ENCODE peak calls at places on chromosomes 1 and 21, in eight cellular contexts. One of them, this sample, is unnamed.
A peak's percentile ranks its signal among the peaks of the same experiment; 100 is the strongest.

GRCh38 chr1:43445618-43446387 is 7.9 kb downstream of the HYI start:
- DNase-seq in aorta: no peak
- DNase-seq in right lobe of liver: peak; percentile 26
- DNase-seq in ascending aorta: no peak
- DNase-seq in colonic mucosa: no peak
- DNase-seq in K562: no peak
- DNase-seq in psoas muscle: no peak
- DNase-seq in lung: no peak
- DNase-seq in this sample: no peak

GRCh38 chr1:55338448-55338820 is 123.3 kb upstream of the USP24 start:
- DNase-seq in aorta: no peak
- DNase-seq in right lobe of liver: no peak
- DNase-seq in ascending aorta: no peak
- DNase-seq in colonic mucosa: no peak
- DNase-seq in K562: no peak
- DNase-seq in psoas muscle: no peak
- DNase-seq in lung: no peak
- DNase-seq in this sample: no peak

GRCh38 chr1:218380125-218380977 is 35.2 kb downstream of the TGFB2 start:
- DNase-seq in aorta: no peak
- DNase-seq in right lobe of liver: no peak
- DNase-seq in ascending aorta: no peak
- DNase-seq in colonic mucosa: no peak
- DNase-seq in K562: no peak
- DNase-seq in psoas muscle: no peak
- DNase-seq in lung: peak; percentile 63
- DNase-seq in this sample: peak; percentile 64

GRCh38 chr1:116230712-116231111 is 119.5 kb downstream of the MAB21L3 start:
- DNase-seq in aorta: no peak
- DNase-seq in right lobe of liver: no peak
- DNase-seq in ascending aorta: no peak
- DNase-seq in colonic mucosa: no peak
- DNase-seq in K562: no peak
- DNase-seq in psoas muscle: no peak
- DNase-seq in lung: no peak
- DNase-seq in this sample: no peak

GRCh38 chr1:68433386-68433785 is 16.4 kb downstream of the RPE65 start:
- DNase-seq in aorta: no peak
- DNase-seq in right lobe of liver: no peak
- DNase-seq in ascending aorta: no peak
- DNase-seq in colonic mucosa: no peak
- DNase-seq in K562: no peak
- DNase-seq in psoas muscle: no peak
- DNase-seq in lung: no peak
- DNase-seq in this sample: no peak

GRCh38 chr1:205248793-205249601 is 21.3 kb downstream of the TMCC2 start:
- DNase-seq in aorta: peak; percentile 89
- DNase-seq in right lobe of liver: no peak
- DNase-seq in ascending aorta: peak; percentile 37
- DNase-seq in colonic mucosa: peak; percentile 72
- DNase-seq in K562: peak; percentile 69
- DNase-seq in psoas muscle: no peak
- DNase-seq in lung: peak; percentile 61
- DNase-seq in this sample: peak; percentile 83

GRCh38 chr1:94384485-94385353 is 33.5 kb upstream of the ABCD3 start:
- DNase-seq in aorta: no peak
- DNase-seq in right lobe of liver: no peak
- DNase-seq in ascending aorta: no peak
- DNase-seq in colonic mucosa: peak; percentile 60
- DNase-seq in K562: no peak
- DNase-seq in psoas muscle: no peak
- DNase-seq in lung: peak; percentile 61
- DNase-seq in this sample: peak; percentile 22

GRCh38 chr1:3515774-3516480 is 61.5 kb downstream of the ARHGEF16 start:
- DNase-seq in aorta: no peak
- DNase-seq in right lobe of liver: no peak
- DNase-seq in ascending aorta: no peak
- DNase-seq in colonic mucosa: no peak
- DNase-seq in K562: no peak
- DNase-seq in psoas muscle: no peak
- DNase-seq in lung: no peak
- DNase-seq in this sample: no peak

GRCh38 chr1:90824551-90824950 is 107.4 kb upstream of the BARHL2 start:
- DNase-seq in aorta: no peak
- DNase-seq in right lobe of liver: no peak
- DNase-seq in ascending aorta: no peak
- DNase-seq in colonic mucosa: no peak
- DNase-seq in K562: no peak
- DNase-seq in psoas muscle: no peak
- DNase-seq in lung: no peak
- DNase-seq in this sample: no peak

GRCh38 chr1:236398538-236398937 is 4.5 kb downstream of the EDARADD start:
- DNase-seq in aorta: no peak
- DNase-seq in right lobe of liver: no peak
- DNase-seq in ascending aorta: no peak
- DNase-seq in colonic mucosa: no peak
- DNase-seq in K562: no peak
- DNase-seq in psoas muscle: no peak
- DNase-seq in lung: no peak
- DNase-seq in this sample: no peak

DNA sequence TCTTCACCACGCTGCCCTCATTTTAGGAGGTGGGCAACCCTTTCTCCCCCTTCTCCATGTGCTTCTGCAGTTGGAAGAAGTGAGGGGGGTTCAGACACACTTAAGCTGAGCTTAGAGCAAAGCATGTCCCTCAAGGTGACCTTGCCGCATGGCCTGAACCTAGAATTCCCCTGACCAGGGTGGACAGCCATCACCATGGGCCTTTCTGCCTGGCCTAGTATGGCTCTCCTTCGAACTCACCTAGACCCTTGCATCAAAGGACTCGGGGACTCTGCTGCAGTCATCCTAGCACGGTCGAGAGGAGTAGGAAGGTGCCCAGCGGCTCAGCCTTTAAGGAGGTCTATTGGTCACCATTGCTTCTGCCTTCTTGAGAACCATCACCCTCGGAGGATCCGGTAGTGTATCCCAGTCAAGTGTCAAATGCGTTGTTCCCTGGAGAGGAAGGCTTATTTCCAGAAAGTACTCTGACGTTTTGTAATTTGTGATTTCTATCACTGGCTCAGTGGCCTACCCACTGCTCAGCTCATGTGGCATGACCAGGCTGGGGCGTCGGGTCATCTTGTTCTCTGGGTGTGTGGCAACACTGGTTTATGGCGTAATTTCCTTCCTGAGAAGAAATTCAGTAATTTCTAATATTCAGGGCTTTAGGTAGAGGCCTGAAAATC is at the start of gene KCNE1:
- DNase-seq in aorta: no peak
- DNase-seq in right lobe of liver: peak; percentile 85
- DNase-seq in ascending aorta: peak; percentile 47
- DNase-seq in colonic mucosa: no peak
- DNase-seq in K562: no peak
- DNase-seq in psoas muscle: no peak
- DNase-seq in lung: peak; percentile 66
- DNase-seq in this sample: no peak
- H3K27ac ChIP-seq in aorta: no peak within 1 kb of the TSS
- H3K27ac ChIP-seq in right lobe of liver: peak within 1 kb of the TSS; percentile 78
- H3K27ac ChIP-seq in ascending aorta: no peak within 1 kb of the TSS
- H3K27ac ChIP-seq in colonic mucosa: no peak within 1 kb of the TSS
- H3K27ac ChIP-seq in K562: no peak within 1 kb of the TSS
- H3K27ac ChIP-seq in psoas muscle: peak within 1 kb of the TSS; percentile 4
- H3K27ac ChIP-seq in lung: peak within 1 kb of the TSS; percentile 95
- H3K27ac ChIP-seq in this sample: no peak within 1 kb of the TSS

GRCh38 chr1:155253208-155253607 is 2.1 kb downstream of the ENTREP3 start:
- DNase-seq in aorta: no peak
- DNase-seq in right lobe of liver: no peak
- DNase-seq in ascending aorta: no peak
- DNase-seq in colonic mucosa: no peak
- DNase-seq in K562: no peak
- DNase-seq in psoas muscle: no peak
- DNase-seq in lung: no peak
- DNase-seq in this sample: no peak

GRCh38 chr1:155247667-155248563 is 7.4 kb downstream of the ENTREP3 start:
- DNase-seq in aorta: no peak
- DNase-seq in right lobe of liver: no peak
- DNase-seq in ascending aorta: no peak
- DNase-seq in colonic mucosa: no peak
- DNase-seq in K562: no peak
- DNase-seq in psoas muscle: no peak
- DNase-seq in lung: no peak
- DNase-seq in this sample: no peak

GRCh38 chr1:155250633-155251449 is 4.4 kb downstream of the ENTREP3 start:
- DNase-seq in aorta: peak; percentile 98
- DNase-seq in right lobe of liver: peak; percentile 94
- DNase-seq in ascending aorta: peak; percentile 55
- DNase-seq in colonic mucosa: peak; percentile 95
- DNase-seq in K562: peak; percentile 92
- DNase-seq in psoas muscle: peak; percentile 93
- DNase-seq in lung: peak; percentile 93
- DNase-seq in this sample: peak; percentile 94

GRCh38 chr1:155251566-155251965 is 3.7 kb downstream of the ENTREP3 start:
- DNase-seq in aorta: no peak
- DNase-seq in right lobe of liver: no peak
- DNase-seq in ascending aorta: no peak
- DNase-seq in colonic mucosa: no peak
- DNase-seq in K562: no peak
- DNase-seq in psoas muscle: no peak
- DNase-seq in lung: no peak
- DNase-seq in this sample: no peak

DNA sequence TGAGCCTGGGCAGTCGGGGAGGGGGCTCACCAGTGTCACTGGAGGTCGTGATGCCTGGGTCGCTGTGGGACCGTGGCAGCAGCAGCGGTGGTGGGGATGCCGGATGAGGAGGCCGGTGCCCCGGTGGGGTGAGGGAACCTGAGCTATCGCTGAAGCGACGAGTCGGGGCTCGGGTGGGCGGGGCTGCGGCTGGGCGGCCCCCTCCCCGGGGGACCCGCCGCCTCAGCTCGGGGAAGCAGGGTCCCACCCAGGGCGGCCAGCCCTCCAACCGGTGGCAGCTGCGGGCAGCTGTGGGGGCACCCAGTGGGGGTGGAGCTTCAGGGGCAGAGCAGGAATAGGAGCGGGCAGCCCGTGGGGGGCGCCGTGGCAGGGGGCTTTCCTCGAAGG is 5.0 kb downstream of the ENTREP3 start:
- DNase-seq in aorta: no peak
- DNase-seq in right lobe of liver: no peak
- DNase-seq in ascending aorta: no peak
- DNase-seq in colonic mucosa: no peak
- DNase-seq in K562: peak; percentile 31
- DNase-seq in psoas muscle: no peak
- DNase-seq in lung: no peak
- DNase-seq in this sample: no peak
- H3K4me3 ChIP-seq in aorta: no peak overlapping the region
- H3K4me3 ChIP-seq in right lobe of liver: no peak overlapping the region
- H3K4me3 ChIP-seq in ascending aorta: peak overlapping the region; percentile 42
- H3K4me3 ChIP-seq in colonic mucosa: peak overlapping the region; percentile 23
- H3K4me3 ChIP-seq in K562: no peak overlapping the region
- H3K4me3 ChIP-seq in psoas muscle: peak overlapping the region; percentile 40
- H3K4me3 ChIP-seq in lung: no peak overlapping the region
- H3K4me3 ChIP-seq in this sample: no peak overlapping the region

GRCh38 chr1:111894497-111894896 is 95.0 kb downstream of the KCND3 start:
- DNase-seq in aorta: no peak
- DNase-seq in right lobe of liver: no peak
- DNase-seq in ascending aorta: no peak
- DNase-seq in colonic mucosa: no peak
- DNase-seq in K562: no peak
- DNase-seq in psoas muscle: no peak
- DNase-seq in lung: no peak
- DNase-seq in this sample: no peak

GRCh38 chr1:111895017-111895416 is 94.5 kb downstream of the KCND3 start:
- DNase-seq in aorta: no peak
- DNase-seq in right lobe of liver: no peak
- DNase-seq in ascending aorta: no peak
- DNase-seq in colonic mucosa: no peak
- DNase-seq in K562: no peak
- DNase-seq in psoas muscle: no peak
- DNase-seq in lung: no peak
- DNase-seq in this sample: no peak

DNA sequence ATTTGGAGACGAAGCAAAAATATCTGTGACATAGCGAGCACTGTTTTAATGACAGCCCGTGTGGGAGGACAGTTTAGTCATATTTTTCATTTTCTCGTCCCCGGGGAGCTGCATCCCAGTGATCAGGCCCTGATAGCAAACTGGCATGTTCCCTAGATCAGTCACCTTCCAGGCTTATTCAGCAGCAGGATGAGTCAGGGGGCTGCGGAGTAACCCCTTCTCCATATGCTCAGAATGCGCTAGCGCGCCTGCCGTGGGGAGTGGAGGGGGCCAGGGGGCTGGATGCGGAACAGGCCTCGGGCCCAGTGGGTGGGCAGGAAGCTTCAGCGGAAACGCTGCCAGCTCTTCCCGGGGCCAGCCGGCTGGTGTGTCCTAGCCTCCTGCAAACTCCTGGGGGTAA is 94.0 kb downstream of the KCND3 start:
- DNase-seq in aorta: no peak
- DNase-seq in right lobe of liver: no peak
- DNase-seq in ascending aorta: no peak
- DNase-seq in colonic mucosa: no peak
- DNase-seq in K562: no peak
- DNase-seq in psoas muscle: no peak
- DNase-seq in lung: no peak
- DNase-seq in this sample: no peak
- H3K27ac ChIP-seq in aorta: no peak overlapping the region
- H3K27ac ChIP-seq in right lobe of liver: no peak overlapping the region
- H3K27ac ChIP-seq in ascending aorta: no peak overlapping the region
- H3K27ac ChIP-seq in colonic mucosa: no peak overlapping the region
- H3K27ac ChIP-seq in K562: no peak overlapping the region
- H3K27ac ChIP-seq in psoas muscle: no peak overlapping the region
- H3K27ac ChIP-seq in lung: no peak overlapping the region
- H3K27ac ChIP-seq in this sample: no peak overlapping the region

GRCh38 chr1:22041505-22041904 is 11.0 kb upstream of the CDC42 start:
- DNase-seq in aorta: no peak
- DNase-seq in right lobe of liver: no peak
- DNase-seq in ascending aorta: no peak
- DNase-seq in colonic mucosa: no peak
- DNase-seq in K562: no peak
- DNase-seq in psoas muscle: no peak
- DNase-seq in lung: no peak
- DNase-seq in this sample: no peak

GRCh38 chr1:22044690-22045420 is 7.7 kb upstream of the CDC42 start:
- DNase-seq in aorta: no peak
- DNase-seq in right lobe of liver: no peak
- DNase-seq in ascending aorta: no peak
- DNase-seq in colonic mucosa: no peak
- DNase-seq in K562: no peak
- DNase-seq in psoas muscle: no peak
- DNase-seq in lung: no peak
- DNase-seq in this sample: no peak

GRCh38 chr1:22039594-22040347 is 12.7 kb upstream of the CDC42 start:
- DNase-seq in aorta: peak; percentile 79
- DNase-seq in right lobe of liver: no peak
- DNase-seq in ascending aorta: no peak
- DNase-seq in colonic mucosa: peak; percentile 85
- DNase-seq in K562: peak; percentile 37
- DNase-seq in psoas muscle: peak; percentile 56
- DNase-seq in lung: peak; percentile 85
- DNase-seq in this sample: peak; percentile 60

GRCh38 chr1:22045604-22046228 is 6.8 kb upstream of the CDC42 start:
- DNase-seq in aorta: no peak
- DNase-seq in right lobe of liver: no peak
- DNase-seq in ascending aorta: no peak
- DNase-seq in colonic mucosa: no peak
- DNase-seq in K562: no peak
- DNase-seq in psoas muscle: no peak
- DNase-seq in lung: no peak
- DNase-seq in this sample: no peak

GRCh38 chr1:22043175-22043769 is 9.2 kb upstream of the CDC42 start:
- DNase-seq in aorta: no peak
- DNase-seq in right lobe of liver: no peak
- DNase-seq in ascending aorta: no peak
- DNase-seq in colonic mucosa: no peak
- DNase-seq in K562: no peak
- DNase-seq in psoas muscle: no peak
- DNase-seq in lung: no peak
- DNase-seq in this sample: no peak
- H3K4me3 ChIP-seq in aorta: no peak overlapping the region
- H3K4me3 ChIP-seq in right lobe of liver: no peak overlapping the region
- H3K4me3 ChIP-seq in ascending aorta: no peak overlapping the region
- H3K4me3 ChIP-seq in colonic mucosa: no peak overlapping the region
- H3K4me3 ChIP-seq in K562: no peak overlapping the region
- H3K4me3 ChIP-seq in psoas muscle: no peak overlapping the region
- H3K4me3 ChIP-seq in lung: no peak overlapping the region
- H3K4me3 ChIP-seq in this sample: no peak overlapping the region